ENCODE peak calls at places on chromosomes 11 and 22, in five cellular contexts. One of them, this sample, is unnamed.

GRCh38 chr11:132718711-132719641 is 813.3 kb downstream of the OPCML start:
- DNase-seq in lung microvascular endothelial cell: no peak
- DNase-seq in H9: no peak
- DNase-seq in kidney: no peak
- DNase-seq in WTC11: no peak
- DNase-seq in this sample: no peak

GRCh38 chr22:42996646-42997365 is 18.1 kb downstream of the PACSIN2 start:
- DNase-seq in WTC11: no peak
- DNase-seq in lung microvascular endothelial cell: no peak
- DNase-seq in H9: no peak
- DNase-seq in kidney: no peak
- DNase-seq in this sample: peak

GRCh38 chr11:23644443-23644842 is 784.2 kb upstream of the CCDC179 start:
- DNase-seq in lung microvascular endothelial cell: no peak
- DNase-seq in kidney: no peak
- DNase-seq in WTC11: no peak
- DNase-seq in H9: no peak
- DNase-seq in this sample: no peak

GRCh38 chr11:60718524-60719316 is 5.8 kb upstream of the MS4A18 start:
- DNase-seq in kidney: no peak
- DNase-seq in H9: no peak
- DNase-seq in lung microvascular endothelial cell: no peak
- DNase-seq in WTC11: no peak
- DNase-seq in this sample: no peak

GRCh38 chr11:71977743-71978418 is 20.8 kb upstream of the IL18BP start:
- DNase-seq in lung microvascular endothelial cell: peak
- DNase-seq in H9: no peak
- DNase-seq in kidney: no peak
- DNase-seq in WTC11: peak
- DNase-seq in this sample: no peak

GRCh38 chr11:110251837-110252236 is 44.6 kb downstream of the RDX start:
- DNase-seq in lung microvascular endothelial cell: peak
- DNase-seq in H9: no peak
- DNase-seq in WTC11: no peak
- DNase-seq in kidney: no peak
- DNase-seq in this sample: no peak

GRCh38 chr11:36702330-36703054 is 104.5 kb upstream of the RAG2 start:
- DNase-seq in lung microvascular endothelial cell: peak
- DNase-seq in H9: peak
- DNase-seq in kidney: no peak
- DNase-seq in WTC11: no peak
- DNase-seq in this sample: no peak

GRCh38 chr11:57778318-57779037 is 16.9 kb downstream of the CTNND1 start:
- DNase-seq in H9: peak
- DNase-seq in lung microvascular endothelial cell: peak
- DNase-seq in WTC11: peak
- DNase-seq in kidney: peak
- DNase-seq in this sample: peak

GRCh38 chr11:272195-272930 is 5.8 kb upstream of the NLRP6 start:
- DNase-seq in H9: peak
- DNase-seq in WTC11: no peak
- DNase-seq in lung microvascular endothelial cell: no peak
- DNase-seq in kidney: peak
- DNase-seq in this sample: no peak

GRCh38 chr22:31091106-31091975 is 10.2 kb downstream of the SMTN start:
- DNase-seq in H9: no peak
- DNase-seq in lung microvascular endothelial cell: no peak
- DNase-seq in kidney: no peak
- DNase-seq in WTC11: no peak
- DNase-seq in this sample: no peak

GRCh38 chr11:15507592-15507991 is 392.9 kb downstream of the INSC start:
- DNase-seq in H9: no peak
- DNase-seq in kidney: no peak
- DNase-seq in WTC11: no peak
- DNase-seq in lung microvascular endothelial cell: no peak
- DNase-seq in this sample: no peak

GRCh38 chr22:46377566-46378498 is 42.3 kb downstream of the TRMU start:
- DNase-seq in WTC11: peak
- DNase-seq in lung microvascular endothelial cell: no peak
- DNase-seq in kidney: peak
- DNase-seq in H9: peak
- DNase-seq in this sample: no peak

GRCh38 chr11:71080239-71081097 is 171.9 kb downstream of the SHANK2 start:
- DNase-seq in WTC11: peak
- DNase-seq in H9: peak
- DNase-seq in lung microvascular endothelial cell: peak
- DNase-seq in kidney: no peak
- DNase-seq in this sample: no peak

GRCh38 chr11:78349114-78349513 is 68.5 kb downstream of the GAB2 start:
- DNase-seq in WTC11: no peak
- DNase-seq in lung microvascular endothelial cell: peak
- DNase-seq in kidney: no peak
- DNase-seq in H9: no peak
- DNase-seq in this sample: no peak

GRCh38 chr11:10398525-10398924 is 56.5 kb upstream of the AMPD3 start:
- DNase-seq in H9: no peak
- DNase-seq in WTC11: no peak
- DNase-seq in kidney: no peak
- DNase-seq in lung microvascular endothelial cell: peak
- DNase-seq in this sample: peak

GRCh38 chr11:80031014-80031565 is 590.3 kb upstream of the TENM4 start:
- DNase-seq in lung microvascular endothelial cell: no peak
- DNase-seq in kidney: no peak
- DNase-seq in H9: no peak
- DNase-seq in WTC11: no peak
- DNase-seq in this sample: no peak

GRCh38 chr11:123235687-123236261 is 40.7 kb upstream of the CLMP start:
- DNase-seq in lung microvascular endothelial cell: no peak
- DNase-seq in WTC11: no peak
- DNase-seq in H9: no peak
- DNase-seq in kidney: no peak
- DNase-seq in this sample: no peak

GRCh38 chr22:20407829-20408228 is 13.9 kb downstream of the ZNF74 start:
- DNase-seq in WTC11: no peak
- DNase-seq in H9: peak
- DNase-seq in lung microvascular endothelial cell: no peak
- DNase-seq in kidney: no peak
- DNase-seq in this sample: no peak

This sample was measured in posterior vena cava.